ENCODE peak calls at places on chromosomes 13 and 19, in eight cellular contexts. L, C, W, J, B, D, U and K are unnamed samples.

GRCh38 chr19:48618278-48618915 is 581 bp downstream of the RPL18 start:
- DNase-seq in L (no peak), C (peak; percentile 79), W (no peak), J (no peak), B (no peak), D (no peak), U (no peak), K (no peak)

GRCh38 chr19:48290341-48290922 is 20.6 kb downstream of the ZNF114 start:
- DNase-seq in L (peak; percentile 22), C (no peak), W (no peak), J (no peak), B (no peak), D (peak; percentile 46), U (no peak), K (no peak)

GRCh38 chr13:25490236-25490635 is 118.5 kb downstream of the ATP8A2 start:
- DNase-seq in L (no peak), C (no peak), W (no peak), J (no peak), B (no peak), D (no peak), U (no peak), K (no peak)

GRCh38 chr19:18784786-18785120 is 6.4 kb downstream of the COMP start:
- DNase-seq in L (no peak), C (no peak), W (no peak), J (no peak), B (no peak), D (no peak), U (no peak), K (no peak)

GRCh38 chr13:74187564-74187963 is 53.4 kb upstream of the KLF12 start:
- DNase-seq in L (no peak), C (no peak), W (no peak), J (no peak), B (no peak), D (no peak), U (no peak), K (no peak)

GRCh38 chr19:6481541-6482342 is at the start of gene DENND1C:
- DNase-seq in L (peak; percentile 39), C (no peak), W (peak; percentile 69), J (peak; percentile 43), B (no peak), D (peak; percentile 45), U (peak; percentile 36), K (peak; percentile 84)

GRCh38 chr13:87123987-87124784 is 547.0 kb upstream of the SLITRK5 start:
- DNase-seq in L (peak; percentile 57), C (no peak), W (no peak), J (no peak), B (no peak), D (peak; percentile 26), U (no peak), K (no peak)

GRCh38 chr13:112708560-112709240 is 18.9 kb downstream of the ATP11A start:
- DNase-seq in L (no peak), C (peak; percentile 30), W (no peak), J (no peak), B (no peak), D (no peak), U (no peak), K (no peak)

GRCh38 chr19:1261863-1262686 is 7.1 kb upstream of the CIRBP start:
- DNase-seq in L (no peak), C (peak; percentile 92), W (no peak), J (peak; percentile 51), B (no peak), D (peak; percentile 91), U (no peak), K (no peak)

GRCh38 chr19:54724142-54724541 is at the start of gene KIR3DL3:
- DNase-seq in L (no peak), C (no peak), W (no peak), J (no peak), B (no peak), D (no peak), U (no peak), K (no peak)